ENCODE peak calls at places on chromosome 17, in five cellular contexts. X is body of pancreas, N is tibial nerve, V is cardiac muscle cell, G is prostate gland. P is an unnamed sample.

GRCh38 chr17:31457391-31458234 is 66.1 kb downstream of the RAB11FIP4 start:
- DNase-seq in X (no peak), N (no peak), V (no peak), G (no peak), P (no peak)

GRCh38 chr17:59516451-59516850 is 49.0 kb upstream of the DHX40 start:
- DNase-seq in N (no peak), X (no peak), V (no peak), G (no peak), P (no peak)

GRCh38 chr17:41419712-41420111 is 4.7 kb downstream of the KRT37 start:
- DNase-seq in G (peak; percentile 64), V (no peak), X (no peak), N (no peak), P (no peak)

GRCh38 chr17:63652106-63652505 is 29.9 kb downstream of the MAP3K3 start:
- DNase-seq in X (no peak), N (no peak), V (no peak), G (no peak), P (no peak)

GRCh38 chr17:42055496-42055895 is 5.1 kb upstream of the C17orf113 start:
- DNase-seq in V (no peak), G (no peak), N (no peak), X (no peak), P (no peak)

GRCh38 chr17:42275527-42276358 is 448 bp downstream of the STAT5B start:
- DNase-seq in N (no peak), X (no peak), G (no peak), V (peak; percentile 78), P (peak; percentile 45)

GRCh38 chr17:65657251-65657828 is 95.9 kb upstream of the AXIN2 start:
- DNase-seq in G (no peak), X (no peak), V (no peak), N (no peak), P (no peak)

GRCh38 chr17:59331929-59332889 is 754 bp downstream of the YPEL2 start:
- DNase-seq in G (peak; percentile 23), X (peak; percentile 64), V (peak; percentile 45), N (no peak), P (peak; percentile 76)

GRCh38 chr17:82881292-82881823 is 41.5 kb upstream of the ZNF750 start:
- DNase-seq in V (no peak), N (no peak), X (no peak), G (no peak), P (no peak)

GRCh38 chr17:56548661-56549060 is 44.8 kb upstream of the NOG start:
- DNase-seq in X (no peak), N (no peak), V (no peak), G (no peak), P (no peak)

GRCh38 chr17:82046903-82047302 is 4.7 kb downstream of the RFNG start:
- DNase-seq in G (no peak), V (no peak), X (no peak), N (no peak), P (no peak)

GRCh38 chr17:18258356-18259038 is at the start of gene FLII:
- DNase-seq in G (peak; percentile 36), X (peak; percentile 63), N (no peak), V (peak; percentile 68), P (peak; percentile 70)

GRCh38 chr17:58325289-58325726 is 3.3 kb downstream of the TSPOAP1 start:
- DNase-seq in G (no peak), N (no peak), V (peak; percentile 19), X (no peak), P (no peak)

GRCh38 chr17:64017381-64017980 is 3.0 kb downstream of the ICAM2 start:
- DNase-seq in G (no peak), V (no peak), N (no peak), X (no peak), P (no peak)

GRCh38 chr17:68533887-68534700 is 21.9 kb downstream of the PRKAR1A start:
- DNase-seq in V (no peak), N (no peak), X (no peak), G (no peak), P (no peak)

GRCh38 chr17:1644493-1645206 is 882 bp downstream of the SCARF1 start:
- DNase-seq in N (no peak), X (no peak), V (no peak), G (no peak), P (no peak)

GRCh38 chr17:82588266-82589175 is 59.7 kb downstream of the WDR45B start:
- DNase-seq in X (no peak), G (no peak), V (no peak), N (no peak), P (peak; percentile 27)

GRCh38 chr17:70552230-70552981 is 383.1 kb downstream of the KCNJ2 start:
- DNase-seq in V (peak; percentile 65), N (no peak), X (no peak), G (peak; percentile 10), P (no peak)

GRCh38 chr17:76196675-76197074 is 43.6 kb downstream of the RNF157 start:
- DNase-seq in N (peak; percentile 59), G (peak; percentile 88), X (peak; percentile 49), V (no peak), P (peak; percentile 92)

GRCh38 chr17:17919169-17920107 is 52.8 kb downstream of the TOM1L2 start:
- DNase-seq in G (peak; percentile 83), N (peak; percentile 54), X (peak; percentile 79), V (peak; percentile 79), P (peak; percentile 71)

GRCh38 chr17:17446666-17447155 is 30.1 kb upstream of the MED9 start:
- DNase-seq in G (no peak), N (no peak), X (no peak), V (no peak), P (no peak)

GRCh38 chr17:68954146-68954971 is 833 bp downstream of the ABCA8 start:
- DNase-seq in N (no peak), X (no peak), G (no peak), V (no peak), P (no peak)

GRCh38 chr17:3585826-3586225 is 23.4 kb downstream of the TRPV1 start:
- DNase-seq in V (no peak), G (no peak), X (no peak), N (no peak), P (no peak)

GRCh38 chr17:66398617-66399016 is 96.2 kb downstream of the PRKCA start:
- DNase-seq in N (no peak), X (no peak), V (no peak), G (no peak), P (no peak)

GRCh38 chr17:66268247-66268927 is 34.0 kb upstream of the PRKCA start:
- DNase-seq in X (no peak), G (no peak), V (no peak), N (no peak), P (no peak)

GRCh38 chr17:13704333-13704732 is 102.6 kb upstream of the HS3ST3A1 start:
- DNase-seq in V (no peak), X (no peak), G (no peak), N (no peak), P (no peak)

GRCh38 chr17:18205861-18206260 is 19.6 kb upstream of the LLGL1 start:
- DNase-seq in N (no peak), V (no peak), G (no peak), X (no peak), P (no peak)

GRCh38 chr17:18184143-18185007 is 747 bp downstream of the ALKBH5 start:
- DNase-seq in G (peak; percentile 27), X (peak; percentile 64), N (peak; percentile 19), V (peak; percentile 62), P (peak; percentile 61)

GRCh38 chr17:83103200-83103937 is 24.0 kb downstream of the METRNL start:
- DNase-seq in G (peak; percentile 40), V (no peak), X (peak; percentile 73), N (peak; percentile 91), P (peak; percentile 66)

GRCh38 chr17:17745476-17746455 is 64.5 kb downstream of the RAI1 start:
- DNase-seq in X (no peak), G (no peak), V (no peak), N (no peak), P (no peak)

GRCh38 chr17:58120195-58120822 is 27.9 kb upstream of the OR4D1 start:
- DNase-seq in N (no peak), G (peak; percentile 51), V (peak; percentile 90), X (peak; percentile 58), P (no peak)

GRCh38 chr17:32870027-32870670 is 6.8 kb downstream of the MYO1D start:
- DNase-seq in N (no peak), G (no peak), V (no peak), X (no peak), P (no peak)

GRCh38 chr17:45090711-45091110 is 29.6 kb downstream of the NMT1 start:
- DNase-seq in G (no peak), N (no peak), V (no peak), X (no peak), P (no peak)
- H3K27ac ChIP-seq in G (no peak overlapping the region), N (no peak overlapping the region), V (no peak overlapping the region), X (no peak overlapping the region), P (no peak overlapping the region)

GRCh38 chr17:35660902-35661301 is 70.5 kb upstream of the RASL10B start:
- DNase-seq in X (no peak), G (no peak), V (peak; percentile 70), N (no peak), P (no peak)
- TF ChIP-seq CTCF in X (no peak), G (no peak), V (peak; percentile 3), N (no peak), P (peak; percentile 22)

DNA sequence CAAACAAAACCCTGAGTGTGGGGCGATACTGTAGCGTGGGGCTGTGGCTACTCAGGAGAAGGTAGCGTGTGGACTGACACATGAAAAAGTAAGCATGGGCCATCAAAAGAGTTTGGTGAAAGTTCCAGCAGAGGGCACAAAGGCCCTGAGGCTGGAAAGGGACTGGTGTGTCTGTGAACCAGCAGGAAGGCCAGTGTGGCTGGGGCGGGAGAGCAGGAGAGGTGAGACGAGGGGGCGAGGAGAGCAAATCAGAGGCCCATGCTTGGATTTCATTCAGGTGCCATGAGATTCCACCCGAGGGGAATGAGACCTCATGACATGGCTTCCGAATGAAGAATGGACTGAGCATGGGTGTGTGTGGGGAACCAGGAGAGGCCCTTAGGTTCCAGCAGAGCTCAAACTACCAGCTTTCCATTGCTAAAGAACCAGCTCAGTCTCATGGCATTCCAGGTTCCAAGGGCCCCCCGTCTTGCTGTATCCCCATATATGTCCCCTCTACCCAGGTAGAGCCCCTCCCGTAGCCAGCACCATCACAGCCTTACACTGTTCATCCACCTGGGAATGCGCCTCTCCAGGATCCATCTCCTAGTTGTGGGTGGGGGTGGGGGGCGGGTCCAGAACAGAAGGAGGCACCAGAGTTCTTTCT is 31.1 kb downstream of the TRPV2 start:
- DNase-seq in N (no peak), G (no peak), V (no peak), X (no peak), P (no peak)
- H3K4me1 ChIP-seq in N (peaks cover 50% of the 10 kb centered on the region), G (no peaks in the 10 kb centered on the region), V (peaks cover 5% of the 10 kb centered on the region), X (peaks cover 47% of the 10 kb centered on the region), P (peaks cover 42% of the 10 kb centered on the region)

GRCh38 chr17:45246861-45247428 is 14.9 kb downstream of the SPATA32 start:
- DNase-seq in N (no peak), X (no peak), G (no peak), V (peak; percentile 71), P (no peak)
- H3K27ac ChIP-seq in N (no peak overlapping the region), X (peak overlapping the region; percentile 87), G (peak overlapping the region; percentile 95), V (peak overlapping the region; percentile 11), P (no peak overlapping the region)

GRCh38 chr17:49249890-49250522 is 19.4 kb upstream of the PHOSPHO1 start:
- DNase-seq in V (no peak), N (no peak), G (no peak), X (no peak), P (no peak)

GRCh38 chr17:49252148-49252682 is 21.6 kb upstream of the PHOSPHO1 start:
- DNase-seq in V (peak; percentile 19), X (no peak), G (no peak), N (no peak), P (no peak)

GRCh38 chr17:49257296-49257695 is 26.7 kb upstream of the PHOSPHO1 start:
- DNase-seq in G (no peak), V (no peak), X (no peak), N (no peak), P (no peak)

GRCh38 chr17:49249292-49249794 is 18.8 kb upstream of the PHOSPHO1 start:
- DNase-seq in X (peak; percentile 20), N (no peak), V (peak; percentile 16), G (no peak), P (peak; percentile 40)

GRCh38 chr17:49254066-49254465 is 23.5 kb upstream of the PHOSPHO1 start:
- DNase-seq in G (no peak), V (no peak), X (no peak), N (no peak), P (no peak)
- TF ChIP-seq CTCF in G (no peak), V (no peak), X (no peak), N (no peak), P (no peak)